ENCODE peak calls at places on chromosomes 2 and 18, in nine cellular contexts. T is non-pigmented ciliary epithelial cell; U is anterior cingulate cortex; D is GM20000; S is upper lobe of right lung; A is mucosa of gallbladder; R is immature natural killer cell; O is activated naive CD4-positive, alpha-beta T cell; P is hypothalamus. M is an unnamed sample.

GRCh38 chr2:202140522-202141292 is 67.7 kb downstream of the KIAA2012 start:
- DNase-seq in A (no peak), D (no peak), O (no peak), S (no peak), R (no peak), U (no peak), P (no peak), T (no peak), M (no peak)

GRCh38 chr2:203808041-203808750 is 59.4 kb upstream of the CTLA4 start:
- DNase-seq in S (no peak), R (no peak), T (peak), O (no peak), A (no peak), P (no peak), D (no peak), U (no peak), M (no peak)

GRCh38 chr2:234463626-234464290 is 33.1 kb downstream of the ARL4C start:
- DNase-seq in R (peak), P (no peak), A (peak), O (peak), U (no peak), D (no peak), T (no peak), S (no peak), M (no peak)

GRCh38 chr2:19866741-19867140 is 35.0 kb downstream of the TTC32 start:
- DNase-seq in A (no peak), U (no peak), D (no peak), P (no peak), R (no peak), O (no peak), T (no peak), S (no peak), M (no peak)

GRCh38 chr2:236984046-236984445 is 101.6 kb upstream of the COPS8 start:
- DNase-seq in O (no peak), R (no peak), S (no peak), A (no peak), D (no peak), U (no peak), T (no peak), P (no peak), M (no peak)

GRCh38 chr18:3256693-3257626 is 5.0 kb upstream of the MYL12B start:
- DNase-seq in P (no peak), O (no peak), U (no peak), D (peak), A (no peak), R (no peak), T (no peak), S (no peak), M (no peak)

GRCh38 chr2:197152451-197153228 is 157.9 kb downstream of the ANKRD44 start:
- DNase-seq in R (no peak), U (no peak), A (no peak), T (no peak), D (no peak), S (no peak), O (no peak), P (no peak), M (no peak)

GRCh38 chr18:45670281-45670962 is 53.6 kb upstream of the SLC14A1 start:
- DNase-seq in A (no peak), T (no peak), D (peak), P (no peak), U (no peak), O (peak), S (no peak), R (peak), M (no peak)

GRCh38 chr2:202037086-202037485 is 3.4 kb downstream of the FZD7 start:
- DNase-seq in T (no peak), D (no peak), P (no peak), S (no peak), R (no peak), O (no peak), A (no peak), U (no peak), M (no peak)

GRCh38 chr2:151374426-151374825 is 17.0 kb downstream of the TNFAIP6 start:
- DNase-seq in A (no peak), T (peak), P (no peak), D (peak), R (no peak), O (no peak), U (no peak), S (no peak), M (no peak)

GRCh38 chr18:40904295-40904694 is 1050.7 kb upstream of the PIK3C3 start:
- DNase-seq in P (no peak), T (no peak), D (no peak), S (no peak), A (no peak), U (no peak), O (no peak), R (no peak), M (no peak)

GRCh38 chr2:84942964-84943421 is 28.0 kb upstream of the KCMF1 start:
- DNase-seq in P (no peak), S (no peak), D (peak), A (no peak), U (no peak), T (no peak), R (no peak), O (no peak), M (no peak)

GRCh38 chr18:62329676-62330454 is 4.8 kb downstream of the TNFRSF11A start:
- DNase-seq in O (no peak), U (no peak), P (no peak), R (peak), T (no peak), S (no peak), A (peak), D (no peak), M (no peak)

GRCh38 chr18:75200644-75201272 is 8.2 kb downstream of the PTGR3 start:
- DNase-seq in T (no peak), O (no peak), P (no peak), R (no peak), A (no peak), D (no peak), U (no peak), S (no peak), M (no peak)

GRCh38 chr2:172725284-172725683 is 10.4 kb upstream of the RAPGEF4 start:
- DNase-seq in R (no peak), S (no peak), O (no peak), T (no peak), D (no peak), P (no peak), A (no peak), U (no peak), M (no peak)

M was measured in ureter.